ENCODE peak calls at places on chromosomes 12 and 14, in seven cellular contexts. S is esophagus muscularis mucosa, N is body of pancreas, I is endothelial cell of umbilical vein, R is brain microvascular endothelial cell, K is upper lobe of right lung, E is adipocyte. X is an unnamed sample.

GRCh38 chr12:121314441-121314840 is 17.9 kb upstream of the CAMKK2 start:
- DNase-seq in R (no peak), I (no peak), N (no peak), S (no peak), K (no peak), E (no peak), X (no peak)

GRCh38 chr14:32011225-32011624 is 65.9 kb upstream of the ARHGAP5 start:
- DNase-seq in S (peak), N (no peak), I (no peak), E (no peak), K (no peak), R (no peak), X (no peak)

GRCh38 chr12:65825573-65826512 is 1.6 kb downstream of the HMGA2 start:
- DNase-seq in N (peak), K (peak), R (no peak), I (peak), S (no peak), E (peak), X (peak)

GRCh38 chr12:132622437-132623071 is 4.0 kb downstream of the P2RX2 start:
- DNase-seq in S (no peak), E (peak), I (no peak), N (peak), R (peak), K (no peak), X (no peak)

GRCh38 chr14:22282429-22282828 is 306.6 kb downstream of the DAD1 start:
- DNase-seq in I (no peak), R (no peak), N (no peak), E (no peak), S (no peak), K (no peak), X (no peak)

GRCh38 chr14:89123851-89124250 is 293.2 kb downstream of the FOXN3 start:
- DNase-seq in K (no peak), E (no peak), S (no peak), R (no peak), I (no peak), N (no peak), X (no peak)

GRCh38 chr14:103879570-103880333 is 32.4 kb upstream of the PPP1R13B start:
- DNase-seq in R (no peak), K (peak), S (no peak), E (no peak), I (no peak), N (peak), X (peak)

GRCh38 chr14:52355016-52355430 is 40.9 kb downstream of the PTGER2 start:
- DNase-seq in I (no peak), N (no peak), E (peak), K (no peak), R (peak), S (no peak), X (no peak)

GRCh38 chr12:52044284-52044983 is 6.8 kb upstream of the NR4A1 start:
- DNase-seq in S (no peak), R (no peak), K (peak), N (peak), E (peak), I (peak), X (peak)

GRCh38 chr12:50086148-50086547 is 1.0 kb downstream of the SMARCD1 start:
- DNase-seq in I (no peak), N (no peak), R (no peak), E (no peak), K (no peak), S (no peak), X (no peak)

GRCh38 chr12:48183091-48183875 is at the start of gene CCDC184:
- DNase-seq in K (peak), R (peak), E (peak), S (peak), I (peak), N (peak), X (peak)

GRCh38 chr12:56158926-56159461 is 835 bp downstream of the MYL6 start:
- DNase-seq in E (peak), S (peak), I (peak), K (peak), R (peak), N (peak), X (peak)

GRCh38 chr12:6925543-6926279 is 2.0 kb upstream of the ATN1 start:
- DNase-seq in N (peak), I (peak), S (no peak), K (peak), E (peak), R (no peak), X (peak)

GRCh38 chr12:108856428-108857157 is 790 bp downstream of the SSH1 start:
- DNase-seq in R (peak), S (no peak), E (peak), N (peak), K (peak), I (peak), X (peak)

GRCh38 chr12:17588968-17589367 is 501.0 kb downstream of the RERGL start:
- DNase-seq in N (peak), I (no peak), E (no peak), R (no peak), K (no peak), S (no peak), X (no peak)

GRCh38 chr14:99744199-99744872 is 48.9 kb upstream of the EML1 start:
- DNase-seq in R (no peak), S (no peak), N (no peak), I (no peak), K (no peak), E (peak), X (no peak)

GRCh38 chr14:74974364-74975058 is 19.1 kb upstream of the PGF start:
- DNase-seq in R (no peak), K (no peak), I (no peak), S (no peak), N (no peak), E (no peak), X (no peak)

GRCh38 chr14:75317148-75317547 is 38.5 kb downstream of the FOS start:
- DNase-seq in R (no peak), S (no peak), K (no peak), E (no peak), I (no peak), N (no peak), X (no peak)

GRCh38 chr12:3035815-3036702 is 41.1 kb upstream of the TSPAN9 start:
- DNase-seq in N (no peak), R (peak), K (no peak), S (no peak), E (peak), I (peak), X (peak)

GRCh38 chr12:51519755-51520154 is 71.3 kb upstream of the SCN8A start:
- DNase-seq in E (no peak), R (no peak), N (no peak), K (no peak), S (no peak), I (no peak), X (no peak)

GRCh38 chr12:124261885-124262284 is 33.0 kb upstream of the RFLNA start:
- DNase-seq in I (no peak), R (no peak), N (no peak), S (no peak), E (no peak), K (peak), X (no peak)

GRCh38 chr12:52539821-52540173 is 13.1 kb downstream of the KRT71 start:
- DNase-seq in E (no peak), R (no peak), K (no peak), I (no peak), S (no peak), N (no peak), X (no peak)

GRCh38 chr12:55818140-55818728 is 393 bp downstream of the ORMDL2 start:
- DNase-seq in E (peak), R (no peak), I (no peak), K (no peak), S (no peak), N (no peak), X (no peak)

GRCh38 chr12:105420659-105421240 is 90.3 kb downstream of the C12orf75 start:
- DNase-seq in S (no peak), E (peak), K (no peak), I (peak), R (peak), N (peak), X (peak)

GRCh38 chr12:31517994-31518393 is 72.9 kb downstream of the DENND5B start:
- DNase-seq in K (no peak), I (peak), E (peak), S (no peak), N (no peak), R (no peak), X (no peak)

GRCh38 chr12:47838286-47838931 is 18.7 kb upstream of the HDAC7 start:
- DNase-seq in E (peak), R (peak), N (peak), I (peak), K (peak), S (no peak), X (no peak)

GRCh38 chr12:115362319-115362976 is 678.5 kb upstream of the TBX3 start:
- DNase-seq in I (no peak), N (no peak), K (no peak), E (peak), S (no peak), R (no peak), X (no peak)

GRCh38 chr14:35818346-35819115 is 7.6 kb upstream of the BRMS1L start:
- DNase-seq in E (peak), N (peak), I (peak), S (no peak), K (no peak), R (peak), X (no peak)

GRCh38 chr14:75885829-75886228 is 96.0 kb downstream of the TGFB3 start:
- DNase-seq in R (peak), S (no peak), I (no peak), K (no peak), N (no peak), E (peak), X (no peak)

GRCh38 chr14:56224691-56225681 is 106.8 kb downstream of the PELI2 start:
- DNase-seq in K (no peak), N (peak), S (peak), R (no peak), E (no peak), I (no peak), X (no peak)

GRCh38 chr12:115385141-115385540 is 701.2 kb upstream of the TBX3 start:
- DNase-seq in N (no peak), R (no peak), K (no peak), I (no peak), S (peak), E (no peak), X (no peak)

GRCh38 chr12:89939468-89940215 is 231.0 kb upstream of the ATP2B1 start:
- DNase-seq in K (no peak), N (no peak), S (no peak), R (no peak), I (no peak), E (no peak), X (no peak)

GRCh38 chr12:18430425-18431048 is 169.2 kb downstream of the PIK3C2G start:
- DNase-seq in S (no peak), I (peak), E (peak), R (peak), K (no peak), N (peak), X (peak)

GRCh38 chr12:99505805-99506204 is 141.7 kb upstream of the GARIN6 start:
- DNase-seq in R (no peak), S (no peak), E (no peak), I (no peak), N (no peak), K (no peak), X (no peak)

GRCh38 chr12:112711507-112711906 is 80.0 kb upstream of the RPH3A start:
- DNase-seq in I (no peak), E (no peak), N (no peak), S (no peak), R (no peak), K (no peak), X (no peak)

GRCh38 chr14:20477211-20477876 is 8.1 kb downstream of the PNP start:
- DNase-seq in N (no peak), I (peak), R (peak), S (no peak), K (peak), E (peak), X (peak)

GRCh38 chr14:52848626-52849025 is 57.2 kb upstream of the GNPNAT1 start:
- DNase-seq in N (no peak), E (no peak), S (no peak), R (no peak), K (no peak), I (no peak), X (no peak)

GRCh38 chr12:28114488-28114887 is 75.8 kb upstream of the CCDC91 start:
- DNase-seq in K (no peak), N (no peak), I (no peak), E (peak), R (no peak), S (no peak), X (no peak)

DNA sequence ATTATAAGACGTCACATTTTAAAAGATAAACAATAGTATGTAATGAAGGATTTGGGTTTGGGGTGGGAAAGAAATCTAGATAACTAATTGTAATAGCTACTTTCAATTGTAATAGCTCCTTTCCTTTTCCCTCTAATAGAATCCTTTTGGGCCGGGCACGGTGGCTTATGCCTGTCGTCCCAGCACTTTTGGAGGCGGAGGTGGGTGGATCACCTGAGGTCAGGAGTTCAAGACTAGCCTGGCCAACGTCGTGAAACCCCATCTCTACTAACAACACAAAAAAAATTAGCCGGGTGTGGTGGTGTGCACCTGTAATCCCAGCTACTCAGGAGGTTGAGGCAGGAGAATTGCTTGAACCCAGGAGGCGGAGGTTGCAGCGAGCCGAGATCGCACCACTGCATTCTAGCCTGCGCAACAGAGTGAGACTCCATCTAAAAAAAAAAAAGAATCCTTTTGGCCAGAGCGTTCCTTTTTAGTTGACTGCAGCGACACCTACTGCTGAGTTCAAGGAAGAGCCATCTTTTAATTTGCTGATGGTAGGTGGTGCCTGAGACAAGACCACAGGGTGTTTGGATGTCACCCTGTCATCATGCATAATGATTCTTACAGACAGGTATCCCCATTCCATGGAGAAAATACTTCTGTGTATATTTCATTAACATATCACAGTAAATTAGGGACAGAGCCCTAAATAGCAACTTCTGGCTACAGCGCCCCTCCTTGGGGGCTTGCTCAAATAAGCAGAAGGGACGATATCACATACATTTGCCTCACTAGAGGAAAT is 79.5 kb downstream of the ARMH4 start:
- DNase-seq in E (peak), R (peak), K (no peak), S (no peak), N (peak), I (peak), X (peak)
- H3K4me3 ChIP-seq in E (peak), R (no peak), K (no peak), S (peak), N (no peak), I (no peak), X (peak)

DNA sequence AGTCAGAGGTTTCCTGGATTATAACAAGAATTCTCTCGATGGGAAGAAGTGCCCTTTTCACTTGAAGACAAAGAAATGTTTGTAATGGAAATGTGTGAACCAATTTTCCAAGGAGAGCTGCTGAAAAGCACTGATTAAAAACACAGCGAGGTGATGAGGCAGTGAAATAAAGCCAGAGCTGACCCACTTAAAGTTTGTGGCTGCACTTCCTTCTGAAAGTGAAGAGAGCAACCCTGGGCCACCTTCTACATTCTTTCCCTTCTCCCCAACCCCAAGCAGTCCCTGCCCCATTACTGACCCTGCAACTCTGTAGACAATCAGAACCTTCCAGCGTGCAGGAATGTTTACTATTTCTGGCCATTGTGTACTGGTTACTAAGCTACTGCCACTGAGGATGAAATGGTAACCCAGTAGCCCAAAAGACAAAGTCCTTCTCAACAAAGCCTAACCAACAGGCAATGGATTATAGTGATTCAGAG is 174.0 kb downstream of the TTC7B start:
- DNase-seq in S (no peak), R (peak), N (no peak), E (peak), I (peak), K (no peak), X (no peak)
- H3K4me3 ChIP-seq in S (no peak), R (no peak), N (no peak), E (no peak), I (no peak), K (no peak), X (no peak)

DNA sequence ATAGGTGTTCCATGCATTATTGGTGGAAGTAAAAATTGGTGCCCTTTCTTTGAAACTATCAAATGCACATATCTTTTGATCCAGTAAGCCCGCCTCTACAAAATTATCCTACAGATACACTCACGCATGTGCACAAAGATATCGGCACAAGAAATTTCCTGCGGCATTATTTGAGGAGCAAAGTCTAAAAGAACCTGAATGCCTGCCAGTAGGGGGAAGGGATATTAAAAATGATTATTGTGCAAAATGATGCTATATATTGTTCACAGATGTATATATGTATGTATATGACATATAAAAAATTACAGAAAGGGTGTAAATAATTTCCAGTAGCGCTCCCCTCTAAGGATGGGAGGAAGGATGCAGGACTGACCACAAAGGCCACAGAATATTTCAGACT is 24.7 kb upstream of the ADIPOR2 start:
- DNase-seq in I (no peak), R (no peak), N (no peak), S (no peak), K (no peak), E (no peak), X (no peak)
- H3K4me3 ChIP-seq in I (no peak), R (no peak), N (no peak), S (no peak), K (no peak), E (no peak), X (peak)

GRCh38 chr12:93698307-93699092 is 21.3 kb downstream of the CRADD start:
- DNase-seq in R (no peak), I (no peak), K (no peak), N (no peak), E (peak), S (no peak), X (no peak)
- H3K4me3 ChIP-seq in R (no peak), I (no peak), K (no peak), N (no peak), E (no peak), S (no peak), X (no peak)

GRCh38 chr12:102685172-102685571 is 204.8 kb upstream of the IGF1 start:
- DNase-seq in N (no peak), I (no peak), K (no peak), E (no peak), S (no peak), R (no peak), X (no peak)

GRCh38 chr12:102682698-102683289 is 202.4 kb upstream of the IGF1 start:
- DNase-seq in S (no peak), R (no peak), N (no peak), I (no peak), K (no peak), E (no peak), X (no peak)

GRCh38 chr12:102689701-102690100 is 209.3 kb upstream of the IGF1 start:
- DNase-seq in R (no peak), E (no peak), N (no peak), K (no peak), S (no peak), I (no peak), X (no peak)

GRCh38 chr12:102687523-102687922 is 207.2 kb upstream of the IGF1 start:
- DNase-seq in S (no peak), I (no peak), R (no peak), N (no peak), E (peak), K (no peak), X (no peak)

GRCh38 chr12:102685841-102686240 is 205.5 kb upstream of the IGF1 start:
- DNase-seq in E (no peak), K (no peak), S (no peak), I (no peak), R (no peak), N (no peak), X (no peak)
- H3K4me3 ChIP-seq in E (no peak), K (no peak), S (no peak), I (no peak), R (no peak), N (no peak), X (no peak)

X was measured in right lobe of liver.